ENCODE peak calls at places on chromosomes 7 and 10, in eight cellular contexts. One of them, this sample, is unnamed.

GRCh38 chr7:47488205-47488968 is 93.5 kb downstream of the TNS3 start:
- DNase-seq in cardiac muscle cell: no peak
- DNase-seq in fibroblast of pulmonary artery: no peak
- DNase-seq in Peyer's patch: no peak
- DNase-seq in tibial artery: no peak
- DNase-seq in psoas muscle: no peak
- DNase-seq in vagina: no peak
- DNase-seq in body of pancreas: no peak
- DNase-seq in this sample: no peak

GRCh38 chr10:3774814-3775670 is 10.0 kb downstream of the KLF6 start:
- DNase-seq in body of pancreas: no peak
- DNase-seq in fibroblast of pulmonary artery: peak; percentile 89
- DNase-seq in vagina: no peak
- DNase-seq in psoas muscle: peak; percentile 64
- DNase-seq in cardiac muscle cell: peak; percentile 85
- DNase-seq in tibial artery: peak; percentile 83
- DNase-seq in Peyer's patch: no peak
- DNase-seq in this sample: peak; percentile 90

GRCh38 chr10:93541402-93542357 is 24.8 kb upstream of the FFAR4 start:
- DNase-seq in cardiac muscle cell: peak; percentile 65
- DNase-seq in psoas muscle: peak; percentile 63
- DNase-seq in fibroblast of pulmonary artery: peak; percentile 65
- DNase-seq in tibial artery: no peak
- DNase-seq in body of pancreas: peak; percentile 55
- DNase-seq in vagina: no peak
- DNase-seq in Peyer's patch: peak; percentile 72
- DNase-seq in this sample: peak; percentile 62

GRCh38 chr10:49698679-49699078 is 19.2 kb downstream of the C10orf53 start:
- DNase-seq in psoas muscle: no peak
- DNase-seq in Peyer's patch: no peak
- DNase-seq in fibroblast of pulmonary artery: no peak
- DNase-seq in body of pancreas: no peak
- DNase-seq in cardiac muscle cell: no peak
- DNase-seq in tibial artery: no peak
- DNase-seq in vagina: no peak
- DNase-seq in this sample: no peak

GRCh38 chr10:125102821-125103220 is 57.5 kb downstream of the CTBP2 start:
- DNase-seq in psoas muscle: no peak
- DNase-seq in fibroblast of pulmonary artery: no peak
- DNase-seq in vagina: no peak
- DNase-seq in cardiac muscle cell: no peak
- DNase-seq in Peyer's patch: peak; percentile 69
- DNase-seq in body of pancreas: peak; percentile 64
- DNase-seq in tibial artery: peak; percentile 50
- DNase-seq in this sample: no peak

GRCh38 chr7:27771111-27771510 is 31.1 kb downstream of the TAX1BP1 start:
- DNase-seq in cardiac muscle cell: no peak
- DNase-seq in fibroblast of pulmonary artery: no peak
- DNase-seq in tibial artery: no peak
- DNase-seq in psoas muscle: no peak
- DNase-seq in body of pancreas: no peak
- DNase-seq in Peyer's patch: no peak
- DNase-seq in vagina: no peak
- DNase-seq in this sample: no peak

GRCh38 chr7:118109607-118110006 is 74.4 kb upstream of the LSM8 start:
- DNase-seq in vagina: no peak
- DNase-seq in body of pancreas: no peak
- DNase-seq in cardiac muscle cell: no peak
- DNase-seq in tibial artery: no peak
- DNase-seq in fibroblast of pulmonary artery: no peak
- DNase-seq in psoas muscle: no peak
- DNase-seq in Peyer's patch: no peak
- DNase-seq in this sample: no peak

GRCh38 chr7:105885386-105886111 is 9.2 kb upstream of the ATXN7L1 start:
- DNase-seq in Peyer's patch: no peak
- DNase-seq in tibial artery: no peak
- DNase-seq in vagina: no peak
- DNase-seq in fibroblast of pulmonary artery: peak; percentile 19
- DNase-seq in body of pancreas: peak; percentile 36
- DNase-seq in psoas muscle: no peak
- DNase-seq in cardiac muscle cell: peak; percentile 19
- DNase-seq in this sample: peak; percentile 16

GRCh38 chr7:44307301-44307900 is 18.0 kb downstream of the CAMK2B start:
- DNase-seq in vagina: no peak
- DNase-seq in fibroblast of pulmonary artery: peak; percentile 69
- DNase-seq in body of pancreas: no peak
- DNase-seq in cardiac muscle cell: peak; percentile 76
- DNase-seq in Peyer's patch: peak; percentile 34
- DNase-seq in tibial artery: peak; percentile 62
- DNase-seq in psoas muscle: peak; percentile 67
- DNase-seq in this sample: peak; percentile 47

GRCh38 chr10:12334186-12334530 is 15.2 kb upstream of the CAMK1D start:
- DNase-seq in psoas muscle: no peak
- DNase-seq in body of pancreas: no peak
- DNase-seq in fibroblast of pulmonary artery: no peak
- DNase-seq in Peyer's patch: no peak
- DNase-seq in cardiac muscle cell: no peak
- DNase-seq in vagina: no peak
- DNase-seq in tibial artery: no peak
- DNase-seq in this sample: no peak

GRCh38 chr10:86599729-86600128 is 54.6 kb upstream of the OPN4 start:
- DNase-seq in tibial artery: no peak
- DNase-seq in vagina: no peak
- DNase-seq in body of pancreas: peak; percentile 18
- DNase-seq in fibroblast of pulmonary artery: no peak
- DNase-seq in psoas muscle: no peak
- DNase-seq in Peyer's patch: no peak
- DNase-seq in cardiac muscle cell: no peak
- DNase-seq in this sample: no peak

GRCh38 chr7:18313970-18314369 is 181.6 kb upstream of the HDAC9 start:
- DNase-seq in tibial artery: no peak
- DNase-seq in vagina: no peak
- DNase-seq in psoas muscle: no peak
- DNase-seq in cardiac muscle cell: peak; percentile 22
- DNase-seq in fibroblast of pulmonary artery: peak; percentile 19
- DNase-seq in body of pancreas: no peak
- DNase-seq in Peyer's patch: no peak
- DNase-seq in this sample: no peak

GRCh38 chr7:30142710-30143109 is 7.9 kb downstream of the MTURN start:
- DNase-seq in tibial artery: peak; percentile 83
- DNase-seq in Peyer's patch: no peak
- DNase-seq in vagina: no peak
- DNase-seq in psoas muscle: no peak
- DNase-seq in fibroblast of pulmonary artery: peak; percentile 42
- DNase-seq in body of pancreas: peak; percentile 54
- DNase-seq in cardiac muscle cell: peak; percentile 33
- DNase-seq in this sample: peak; percentile 89

GRCh38 chr10:83078160-83078559 is 1061.1 kb upstream of the GHITM start:
- DNase-seq in Peyer's patch: no peak
- DNase-seq in fibroblast of pulmonary artery: peak; percentile 22
- DNase-seq in psoas muscle: no peak
- DNase-seq in body of pancreas: no peak
- DNase-seq in tibial artery: no peak
- DNase-seq in vagina: no peak
- DNase-seq in cardiac muscle cell: peak; percentile 1
- DNase-seq in this sample: no peak

GRCh38 chr7:77327932-77328628 is 88.1 kb downstream of the GSAP start:
- DNase-seq in body of pancreas: no peak
- DNase-seq in vagina: no peak
- DNase-seq in cardiac muscle cell: peak; percentile 32
- DNase-seq in Peyer's patch: no peak
- DNase-seq in fibroblast of pulmonary artery: no peak
- DNase-seq in psoas muscle: no peak
- DNase-seq in tibial artery: no peak
- DNase-seq in this sample: no peak

GRCh38 chr10:6174201-6174874 is 28.4 kb upstream of the PFKFB3 start:
- DNase-seq in body of pancreas: no peak
- DNase-seq in psoas muscle: peak; percentile 92
- DNase-seq in fibroblast of pulmonary artery: no peak
- DNase-seq in vagina: no peak
- DNase-seq in tibial artery: no peak
- DNase-seq in cardiac muscle cell: no peak
- DNase-seq in Peyer's patch: no peak
- DNase-seq in this sample: no peak

GRCh38 chr10:6173203-6173602 is 29.5 kb upstream of the PFKFB3 start:
- DNase-seq in tibial artery: no peak
- DNase-seq in Peyer's patch: no peak
- DNase-seq in body of pancreas: peak; percentile 32
- DNase-seq in psoas muscle: no peak
- DNase-seq in cardiac muscle cell: no peak
- DNase-seq in fibroblast of pulmonary artery: no peak
- DNase-seq in vagina: no peak
- DNase-seq in this sample: no peak

GRCh38 chr10:6170638-6171037 is 32.1 kb upstream of the PFKFB3 start:
- DNase-seq in cardiac muscle cell: no peak
- DNase-seq in body of pancreas: peak; percentile 64
- DNase-seq in psoas muscle: no peak
- DNase-seq in vagina: no peak
- DNase-seq in fibroblast of pulmonary artery: no peak
- DNase-seq in tibial artery: no peak
- DNase-seq in Peyer's patch: no peak
- DNase-seq in this sample: no peak

GRCh38 chr10:6175329-6176055 is 27.2 kb upstream of the PFKFB3 start:
- DNase-seq in psoas muscle: peak; percentile 87
- DNase-seq in body of pancreas: peak; percentile 21
- DNase-seq in Peyer's patch: no peak
- DNase-seq in tibial artery: no peak
- DNase-seq in vagina: no peak
- DNase-seq in fibroblast of pulmonary artery: no peak
- DNase-seq in cardiac muscle cell: no peak
- DNase-seq in this sample: no peak

DNA sequence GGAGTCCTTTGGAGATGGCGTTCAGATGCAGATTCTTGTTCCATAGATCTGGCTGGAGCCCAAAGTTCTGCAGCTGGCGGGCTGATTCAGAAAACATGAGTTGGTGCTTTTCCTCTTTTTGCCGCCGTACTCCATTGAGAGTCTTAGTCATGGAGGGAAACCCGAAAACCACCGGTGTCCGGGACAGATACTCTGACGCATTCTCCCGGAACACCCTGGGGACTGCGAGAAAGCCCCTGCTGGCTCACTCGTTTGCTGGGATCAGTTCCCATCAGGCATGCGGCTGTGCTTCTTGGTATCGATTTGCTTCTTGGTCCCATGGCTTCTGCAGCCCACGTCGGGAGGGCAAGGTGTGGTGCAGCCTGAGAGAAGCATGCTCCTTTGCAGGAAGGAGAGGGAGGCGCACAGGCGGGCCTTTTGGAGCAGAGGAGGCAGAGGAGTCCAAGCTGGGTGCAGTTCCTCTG is 30.8 kb upstream of the PFKFB3 start:
- DNase-seq in Peyer's patch: no peak
- DNase-seq in vagina: no peak
- DNase-seq in cardiac muscle cell: peak; percentile 91
- DNase-seq in psoas muscle: peak; percentile 86
- DNase-seq in fibroblast of pulmonary artery: peak; percentile 92
- DNase-seq in body of pancreas: peak; percentile 35
- DNase-seq in tibial artery: peak; percentile 85
- DNase-seq in this sample: peak; percentile 83
- H3K4me3 ChIP-seq in Peyer's patch: no peak overlapping the region
- H3K4me3 ChIP-seq in vagina: no peak overlapping the region
- H3K4me3 ChIP-seq in cardiac muscle cell: no peak overlapping the region
- H3K4me3 ChIP-seq in psoas muscle: peak overlapping the region; percentile 33
- H3K4me3 ChIP-seq in fibroblast of pulmonary artery: peak overlapping the region; percentile 21
- H3K4me3 ChIP-seq in body of pancreas: no peak overlapping the region
- H3K4me3 ChIP-seq in tibial artery: peak overlapping the region; percentile 4
- H3K4me3 ChIP-seq in this sample: no peak overlapping the region

GRCh38 chr10:43094091-43094484 is 17.2 kb downstream of the RET start:
- DNase-seq in body of pancreas: no peak
- DNase-seq in Peyer's patch: no peak
- DNase-seq in vagina: no peak
- DNase-seq in cardiac muscle cell: no peak
- DNase-seq in fibroblast of pulmonary artery: no peak
- DNase-seq in tibial artery: no peak
- DNase-seq in psoas muscle: no peak
- DNase-seq in this sample: no peak
- TF ChIP-seq CTCF in body of pancreas: no peak
- TF ChIP-seq CTCF in Peyer's patch: no peak
- TF ChIP-seq CTCF in vagina: no peak
- TF ChIP-seq CTCF in cardiac muscle cell: no peak
- TF ChIP-seq CTCF in fibroblast of pulmonary artery: no peak
- TF ChIP-seq CTCF in tibial artery: no peak
- TF ChIP-seq CTCF in psoas muscle: no peak
- TF ChIP-seq CTCF in this sample: no peak

GRCh38 chr7:31934551-31934950 is 135.7 kb downstream of the PDE1C start:
- DNase-seq in vagina: no peak
- DNase-seq in cardiac muscle cell: peak; percentile 12
- DNase-seq in psoas muscle: no peak
- DNase-seq in Peyer's patch: no peak
- DNase-seq in tibial artery: no peak
- DNase-seq in body of pancreas: no peak
- DNase-seq in fibroblast of pulmonary artery: no peak
- DNase-seq in this sample: peak; percentile 25

GRCh38 chr7:31937982-31938381 is 132.2 kb downstream of the PDE1C start:
- DNase-seq in body of pancreas: no peak
- DNase-seq in fibroblast of pulmonary artery: no peak
- DNase-seq in cardiac muscle cell: no peak
- DNase-seq in psoas muscle: no peak
- DNase-seq in vagina: no peak
- DNase-seq in Peyer's patch: no peak
- DNase-seq in tibial artery: no peak
- DNase-seq in this sample: no peak

GRCh38 chr7:31935115-31935514 is 135.1 kb downstream of the PDE1C start:
- DNase-seq in psoas muscle: no peak
- DNase-seq in body of pancreas: no peak
- DNase-seq in Peyer's patch: no peak
- DNase-seq in vagina: no peak
- DNase-seq in cardiac muscle cell: no peak
- DNase-seq in fibroblast of pulmonary artery: no peak
- DNase-seq in tibial artery: no peak
- DNase-seq in this sample: no peak

GRCh38 chr7:31933481-31933880 is 136.7 kb downstream of the PDE1C start:
- DNase-seq in Peyer's patch: no peak
- DNase-seq in cardiac muscle cell: no peak
- DNase-seq in fibroblast of pulmonary artery: no peak
- DNase-seq in vagina: no peak
- DNase-seq in psoas muscle: no peak
- DNase-seq in body of pancreas: no peak
- DNase-seq in tibial artery: no peak
- DNase-seq in this sample: no peak

DNA sequence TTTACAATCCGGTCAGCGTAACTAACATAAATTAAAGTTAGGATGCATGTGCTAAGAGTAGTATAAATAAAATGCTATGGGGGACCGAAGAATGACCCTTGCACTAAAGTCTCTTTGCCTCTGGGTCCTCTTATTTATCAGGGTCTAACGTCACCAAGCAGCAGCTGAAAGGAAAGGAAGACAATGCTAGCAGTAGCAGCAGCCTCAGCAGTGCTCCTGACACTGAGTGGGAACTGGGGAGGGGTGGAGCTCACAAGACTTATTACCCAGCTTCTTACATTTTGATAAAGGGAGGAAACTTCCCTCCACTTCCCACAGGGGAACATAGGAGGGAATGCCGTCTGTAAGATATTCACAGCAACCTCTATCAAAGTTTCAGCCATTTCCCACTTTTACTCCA is 134.5 kb downstream of the PDE1C start:
- DNase-seq in Peyer's patch: no peak
- DNase-seq in psoas muscle: no peak
- DNase-seq in vagina: no peak
- DNase-seq in tibial artery: no peak
- DNase-seq in cardiac muscle cell: no peak
- DNase-seq in fibroblast of pulmonary artery: no peak
- DNase-seq in body of pancreas: no peak
- DNase-seq in this sample: no peak
- H3K4me3 ChIP-seq in Peyer's patch: no peak overlapping the region
- H3K4me3 ChIP-seq in psoas muscle: no peak overlapping the region
- H3K4me3 ChIP-seq in vagina: no peak overlapping the region
- H3K4me3 ChIP-seq in tibial artery: no peak overlapping the region
- H3K4me3 ChIP-seq in cardiac muscle cell: no peak overlapping the region
- H3K4me3 ChIP-seq in fibroblast of pulmonary artery: no peak overlapping the region
- H3K4me3 ChIP-seq in body of pancreas: no peak overlapping the region
- H3K4me3 ChIP-seq in this sample: no peak overlapping the region

GRCh38 chr10:71222541-71223364 is 10.4 kb downstream of the UNC5B start:
- DNase-seq in Peyer's patch: no peak
- DNase-seq in psoas muscle: no peak
- DNase-seq in cardiac muscle cell: no peak
- DNase-seq in body of pancreas: no peak
- DNase-seq in tibial artery: peak; percentile 40
- DNase-seq in vagina: no peak
- DNase-seq in fibroblast of pulmonary artery: no peak
- DNase-seq in this sample: peak; percentile 44
- TF ChIP-seq CTCF in Peyer's patch: no peak
- TF ChIP-seq CTCF in psoas muscle: no peak
- TF ChIP-seq CTCF in cardiac muscle cell: no peak
- TF ChIP-seq CTCF in body of pancreas: no peak
- TF ChIP-seq CTCF in tibial artery: no peak
- TF ChIP-seq CTCF in vagina: no peak
- TF ChIP-seq CTCF in fibroblast of pulmonary artery: no peak
- TF ChIP-seq CTCF in this sample: no peak